ENCODE peak calls at places on chromosomes 6 and 20, in six cellular contexts. A, R, H, X, Y and W are unnamed samples. For H3K9me3, the result is how much of the 10 kb centered on the place peaks cover.

GRCh38 chr6:37433657-37434271 is 743 bp downstream of the CMTR1 start:
- DNase-seq in H (no peak), R (no peak), Y (no peak), A (peak), X (peak), W (peak)

GRCh38 chr6:118984342-118984741 is 49.4 kb upstream of the MCM9 start:
- DNase-seq in Y (no peak), X (no peak), H (no peak), R (no peak), A (no peak), W (no peak)

GRCh38 chr20:62434098-62434497 is 6.8 kb upstream of the RBBP8NL start:
- DNase-seq in R (peak), Y (no peak), H (no peak), A (no peak), X (no peak), W (no peak)

GRCh38 chr20:62900692-62901584 is 25.4 kb downstream of the DIDO1 start:
- DNase-seq in H (no peak), X (no peak), Y (no peak), A (peak), R (no peak), W (no peak)

GRCh38 chr6:137975058-137975940 is 108.2 kb downstream of the TNFAIP3 start:
- DNase-seq in H (no peak), R (no peak), Y (no peak), X (peak), A (no peak), W (no peak)

GRCh38 chr20:711526-711925 is 35.9 kb upstream of the SCRT2 start:
- DNase-seq in X (no peak), H (no peak), R (no peak), Y (no peak), A (no peak), W (no peak)

GRCh38 chr6:3918474-3918873 is 69.3 kb downstream of the FAM50B start:
- DNase-seq in X (no peak), H (no peak), R (no peak), Y (no peak), A (no peak), W (no peak)

GRCh38 chr6:141326925-141327324 is 805.8 kb upstream of the GJE1 start:
- DNase-seq in H (no peak), Y (no peak), R (no peak), A (no peak), X (no peak), W (no peak)

GRCh38 chr6:13303668-13304017 is 24.7 kb downstream of the TBC1D7 start:
- DNase-seq in X (peak), R (peak), Y (no peak), H (peak), A (peak), W (no peak)

GRCh38 chr20:8229090-8229489 is 97.0 kb downstream of the PLCB1 start:
- DNase-seq in R (no peak), Y (no peak), X (no peak), H (no peak), A (no peak), W (no peak)

GRCh38 chr20:12966468-12967085 is 42.2 kb upstream of the SPTLC3 start:
- DNase-seq in A (no peak), H (peak), X (peak), Y (no peak), R (no peak), W (no peak)

GRCh38 chr6:126033696-126034095 is 47.4 kb downstream of the TRMT11 start:
- DNase-seq in Y (no peak), H (peak), X (peak), A (peak), R (no peak), W (no peak)

GRCh38 chr6:114419175-114419574 is 76.4 kb upstream of the HS3ST5 start:
- DNase-seq in Y (no peak), H (peak), R (no peak), X (no peak), A (no peak), W (no peak)

GRCh38 chr6:152566040-152566875 is 70.9 kb downstream of the SYNE1 start:
- DNase-seq in X (no peak), H (no peak), R (no peak), Y (no peak), A (no peak), W (no peak)

GRCh38 chr6:107443066-107443903 is 16.1 kb downstream of the PDSS2 start:
- DNase-seq in Y (no peak), H (peak), X (peak), R (no peak), A (no peak), W (no peak)

GRCh38 chr6:107443904-107444267 is 15.5 kb downstream of the PDSS2 start:
- DNase-seq in H (no peak), R (no peak), Y (no peak), A (no peak), X (no peak), W (no peak)

GRCh38 chr6:107447663-107448216 is 11.6 kb downstream of the PDSS2 start:
- DNase-seq in H (no peak), X (no peak), A (no peak), R (no peak), Y (no peak), W (no peak)

GRCh38 chr6:107444277-107444676 is 15.1 kb downstream of the PDSS2 start:
- DNase-seq in H (no peak), X (peak), R (no peak), Y (no peak), A (no peak), W (no peak)

GRCh38 chr6:107448776-107449175 is 10.6 kb downstream of the PDSS2 start:
- DNase-seq in R (no peak), H (no peak), Y (no peak), X (no peak), A (no peak), W (no peak)
- H3K9me3 ChIP-seq in R (under half), H (under half), Y (under half), X (under half), A (under half), W (under half)

DNA sequence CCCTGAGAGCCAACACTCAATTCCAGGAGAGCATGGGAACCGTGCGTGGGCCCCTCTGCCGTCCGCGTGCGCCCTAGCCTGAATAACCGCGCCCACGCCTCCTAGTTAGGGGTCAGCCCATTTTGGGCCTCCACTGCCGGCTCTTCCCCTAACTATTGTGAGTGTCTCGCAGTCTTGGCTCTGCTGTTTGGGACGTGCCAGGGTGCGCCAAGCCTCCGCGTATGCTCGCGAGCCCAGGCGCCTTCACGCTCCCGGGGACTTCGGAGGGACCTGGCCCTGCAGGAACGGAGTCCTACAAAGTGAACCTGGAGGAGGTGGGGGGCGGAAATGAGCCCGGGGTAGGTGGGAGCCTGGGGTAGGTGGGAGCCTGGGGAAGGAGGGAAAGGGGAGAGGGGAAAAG is 813 bp upstream of the GCM2 start:
- DNase-seq in A (no peak), X (no peak), H (no peak), R (no peak), Y (no peak), W (no peak)
- H3K9me3 ChIP-seq in A (under half), X (under half), H (under half), R (under half), Y (under half), W (under half)

DNA sequence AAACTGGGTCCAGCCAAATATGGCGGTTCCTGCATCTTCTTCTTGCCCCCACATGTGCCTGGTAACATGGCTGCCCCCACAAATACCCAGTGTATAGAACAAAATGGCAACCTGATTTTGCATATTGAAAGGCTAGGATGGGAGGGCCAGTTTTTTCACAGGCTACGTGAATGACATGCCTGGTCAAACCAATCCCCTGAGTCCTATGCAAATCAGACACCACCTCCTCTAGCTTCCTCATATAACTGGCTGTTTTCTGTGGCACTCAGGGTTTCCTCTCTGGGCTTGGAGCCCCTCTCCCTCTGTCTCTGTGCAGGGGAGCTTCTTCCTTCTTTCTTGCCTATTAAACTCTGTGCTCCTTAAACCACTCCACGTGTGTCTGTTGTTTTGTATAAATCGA is 372.1 kb downstream of the KIF16B start:
- DNase-seq in Y (no peak), X (no peak), A (no peak), H (no peak), R (no peak), W (no peak)
- H3K9me3 ChIP-seq in Y (under half), X (under half), A (under half), H (under half), R (under half), W (under half)

DNA sequence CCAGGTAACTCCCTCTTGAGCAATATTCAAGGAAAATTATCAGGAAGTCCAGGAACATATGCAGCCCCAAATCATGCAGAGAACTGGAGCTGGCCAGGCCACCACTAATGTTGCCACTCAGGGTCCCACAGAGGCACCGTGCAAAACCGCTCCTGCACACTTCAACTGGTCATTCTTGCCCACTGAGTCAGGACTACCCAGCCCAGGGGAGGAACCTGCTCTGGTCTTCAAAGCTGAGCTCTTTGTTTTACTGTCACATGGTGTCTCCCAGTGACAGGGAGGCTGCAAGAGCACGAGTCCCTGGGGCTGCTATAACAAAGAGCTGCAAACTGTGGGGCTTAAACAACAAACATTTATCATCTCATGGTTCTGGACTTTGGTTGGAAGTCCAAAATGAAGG is 336.0 kb upstream of the PRDM1 start:
- DNase-seq in X (no peak), A (no peak), Y (peak), H (no peak), R (no peak), W (no peak)
- H3K9me3 ChIP-seq in X (under half), A (under half), Y (under half), H (under half), R (under half), W (under half)

GRCh38 chr20:59686404-59687346 is 82.3 kb downstream of the PHACTR3 start:
- DNase-seq in Y (no peak), H (no peak), X (no peak), R (no peak), A (no peak), W (no peak)

GRCh38 chr20:59683181-59683580 is 78.8 kb downstream of the PHACTR3 start:
- DNase-seq in A (no peak), Y (no peak), X (no peak), R (no peak), H (no peak), W (no peak)

GRCh38 chr20:59680852-59681251 is 76.5 kb downstream of the PHACTR3 start:
- DNase-seq in H (no peak), Y (no peak), R (no peak), X (no peak), A (no peak), W (no peak)

GRCh38 chr20:59682603-59683002 is 78.3 kb downstream of the PHACTR3 start:
- DNase-seq in Y (no peak), A (no peak), R (no peak), X (no peak), H (no peak), W (no peak)

DNA sequence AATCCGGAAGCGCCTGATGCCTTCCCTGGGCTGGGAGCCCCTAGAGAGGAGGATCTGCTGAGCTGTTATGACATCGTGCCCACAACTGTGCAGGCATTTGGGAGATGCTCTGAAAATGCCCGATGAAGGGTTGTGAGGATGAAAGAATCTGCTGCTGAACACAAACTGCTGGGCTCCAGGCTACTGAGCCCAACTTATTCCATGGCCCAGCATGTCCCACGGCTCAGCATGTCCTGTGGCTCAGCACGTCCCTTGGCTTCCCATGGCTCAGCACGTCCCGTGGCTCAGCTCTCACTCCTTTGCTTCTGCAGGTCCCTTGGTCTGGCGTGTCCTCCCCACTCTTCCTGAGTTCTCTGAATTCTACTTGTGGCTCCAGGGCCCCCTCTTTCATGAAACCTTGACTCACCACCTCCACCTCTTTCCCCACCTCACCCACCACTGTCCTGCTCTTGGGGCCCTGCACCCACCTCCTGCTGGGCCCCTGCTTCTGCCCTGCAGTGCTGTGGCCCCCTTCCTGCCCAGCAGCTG is 80.4 kb downstream of the PHACTR3 start:
- DNase-seq in Y (no peak), R (no peak), X (no peak), H (no peak), A (no peak), W (no peak)
- H3K9me3 ChIP-seq in Y (under half), R (under half), X (under half), H (under half), A (under half), W (under half)

DNA sequence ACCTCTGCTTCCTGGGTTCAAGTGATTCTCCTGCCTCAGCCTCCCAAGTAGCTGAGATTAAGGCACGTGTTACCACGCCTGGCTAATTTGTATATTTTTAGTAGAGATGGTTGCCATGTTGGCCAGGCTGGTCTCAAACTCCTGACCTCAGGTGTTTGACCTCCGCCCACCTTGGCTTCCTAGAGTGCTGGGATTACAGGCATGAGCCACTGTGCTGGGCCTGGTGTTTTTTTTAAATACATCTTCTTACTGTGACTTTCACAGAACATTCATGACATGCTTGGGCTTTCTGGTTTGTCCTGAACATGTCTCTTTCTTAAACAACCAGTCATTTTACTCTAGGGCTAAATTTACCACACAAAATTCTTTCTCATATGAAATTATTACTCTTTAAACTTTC is 34.7 kb upstream of the FAM8A1 start:
- DNase-seq in Y (no peak), X (no peak), H (no peak), R (no peak), A (no peak), W (no peak)
- H3K9me3 ChIP-seq in Y (under half), X (under half), H (under half), R (under half), A (under half), W (under half)

GRCh38 chr20:17961600-17961965 is 7.0 kb downstream of the SNX5 start:
- DNase-seq in R (no peak), A (no peak), Y (no peak), X (peak), H (no peak), W (no peak)

GRCh38 chr20:17965042-17965697 is 3.4 kb downstream of the SNX5 start:
- DNase-seq in H (no peak), A (no peak), R (no peak), Y (no peak), X (no peak), W (no peak)

GRCh38 chr20:17963114-17963897 is 5.3 kb downstream of the SNX5 start:
- DNase-seq in X (no peak), R (no peak), A (no peak), H (no peak), Y (no peak), W (no peak)

GRCh38 chr20:17964632-17965031 is 4.0 kb downstream of the SNX5 start:
- DNase-seq in A (no peak), X (no peak), Y (no peak), H (no peak), R (no peak), W (no peak)

GRCh38 chr20:17964073-17964472 is 4.5 kb downstream of the SNX5 start:
- DNase-seq in A (no peak), Y (no peak), H (no peak), X (no peak), R (no peak), W (no peak)
- H3K9me3 ChIP-seq in A (under half), Y (under half), H (under half), X (under half), R (under half), W (under half)

DNA sequence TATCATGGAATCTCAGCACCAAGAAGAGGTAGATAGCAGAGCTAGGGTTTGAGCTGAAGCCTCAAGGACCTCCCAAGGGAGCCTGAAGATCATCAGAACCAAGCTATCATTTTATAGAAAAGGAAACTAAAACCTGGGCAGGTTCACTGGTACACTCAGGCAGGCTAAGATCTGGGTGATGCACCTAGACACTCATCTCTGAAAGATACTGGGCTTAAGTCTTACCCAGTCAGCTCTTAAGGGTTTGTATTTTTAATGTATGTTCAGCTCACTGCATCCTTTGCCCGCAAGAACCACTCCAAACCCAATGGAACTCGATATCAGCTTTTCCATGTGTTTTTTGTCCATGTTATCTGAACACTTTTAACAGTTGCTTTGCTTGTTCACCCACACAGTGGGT is 78.0 kb upstream of the SLC22A16 start:
- DNase-seq in A (no peak), Y (no peak), R (no peak), H (no peak), X (no peak), W (no peak)
- H3K9me3 ChIP-seq in A (under half), Y (under half), R (under half), H (under half), X (under half), W (under half)

GRCh38 chr6:36145495-36145894 is 15.2 kb downstream of the MAPK13 start:
- DNase-seq in Y (no peak), A (no peak), X (no peak), R (no peak), H (no peak), W (no peak)

GRCh38 chr6:36147294-36147693 is 17.0 kb downstream of the MAPK13 start:
- DNase-seq in Y (no peak), R (no peak), X (no peak), H (no peak), A (no peak), W (no peak)

GRCh38 chr6:36149436-36149835 is 19.1 kb downstream of the MAPK13 start:
- DNase-seq in A (no peak), X (no peak), H (no peak), Y (no peak), R (no peak), W (no peak)

GRCh38 chr6:36154286-36154685 is 24.0 kb downstream of the MAPK13 start:
- DNase-seq in R (no peak), H (no peak), A (no peak), Y (no peak), X (no peak), W (no peak)

DNA sequence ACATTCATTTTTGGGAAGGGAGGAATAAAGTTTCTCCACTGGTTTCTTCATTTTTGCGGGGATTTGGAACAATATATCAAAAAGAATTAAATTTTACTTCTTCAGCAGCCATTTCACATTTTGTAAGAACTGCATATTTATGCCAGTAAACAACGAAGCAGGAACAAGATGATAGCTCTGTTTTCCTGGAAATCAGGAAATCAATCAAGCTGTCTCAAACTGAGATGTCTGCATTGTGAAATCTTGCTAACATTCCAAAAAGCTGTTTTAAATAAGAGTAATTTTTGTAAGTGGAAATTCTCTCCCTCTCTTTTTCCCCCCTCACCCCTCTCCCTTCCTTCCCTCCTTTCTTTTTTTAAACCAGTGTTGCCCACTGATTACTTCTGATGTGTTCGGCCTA is 20.0 kb downstream of the MAPK13 start:
- DNase-seq in Y (no peak), X (no peak), H (no peak), A (no peak), R (no peak), W (no peak)
- H3K9me3 ChIP-seq in Y (under half), X (under half), H (under half), A (under half), R (under half), W (under half)